ENCODE peak calls at places on chromosome X, in six cellular contexts. D, N, I, M, O and S are unnamed samples.

GRCh38 chrX:42530027-42530426 is 247.9 kb downstream of the PPP1R2C start:
- DNase-seq in D (no peak), N (no peak), I (peak; percentile 88), M (no peak), O (no peak), S (no peak)

GRCh38 chrX:46279214-46279924 is 265.9 kb downstream of the ZNF674 start:
- DNase-seq in D (no peak), N (no peak), I (no peak), M (no peak), O (no peak), S (no peak)

GRCh38 chrX:78997870-78998558 is 52.8 kb downstream of the P2RY10 start:
- DNase-seq in D (no peak), N (no peak), I (no peak), M (peak; percentile 12), O (no peak), S (no peak)

GRCh38 chrX:135421537-135421931 is 210 bp upstream of the SMIM10L2A start:
- DNase-seq in D (peak; percentile 44), N (peak; percentile 85), I (peak; percentile 4), M (peak; percentile 85), O (peak; percentile 35), S (peak; percentile 88)

GRCh38 chrX:48508400-48509244 is at the start of gene PORCN:
- DNase-seq in D (peak; percentile 60), N (peak; percentile 83), I (no peak), M (peak; percentile 83), O (peak; percentile 70), S (peak; percentile 88)

GRCh38 chrX:85243761-85244410 is at the start of the genes SATL1 and ZNF711:
- DNase-seq in D (no peak), N (peak; percentile 62), I (peak; percentile 65), M (peak; percentile 47), O (no peak), S (peak; percentile 54)

GRCh38 chrX:9416562-9417319 is 48.1 kb upstream of the TBL1X start:
- DNase-seq in D (no peak), N (no peak), I (no peak), M (no peak), O (no peak), S (no peak)

GRCh38 chrX:16772460-16772859 is 13.8 kb upstream of the TXLNG start:
- DNase-seq in D (no peak), N (no peak), I (no peak), M (peak; percentile 3), O (no peak), S (no peak)

GRCh38 chrX:53678667-53679066 is 7.9 kb downstream of the HUWE1 start:
- DNase-seq in D (no peak), N (no peak), I (no peak), M (no peak), O (no peak), S (no peak)

GRCh38 chrX:122777766-122778165 is 406.3 kb upstream of the GRIA3 start:
- DNase-seq in D (no peak), N (no peak), I (no peak), M (no peak), O (no peak), S (no peak)

GRCh38 chrX:47030339-47030738 is 47.9 kb upstream of the RGN start:
- DNase-seq in D (no peak), N (no peak), I (peak; percentile 27), M (peak; percentile 65), O (no peak), S (no peak)

GRCh38 chrX:113522814-113523213 is 682.2 kb upstream of the AMOT start:
- DNase-seq in D (no peak), N (no peak), I (no peak), M (no peak), O (no peak), S (no peak)

GRCh38 chrX:71056857-71057256 is 11.3 kb downstream of the SNX12 start:
- DNase-seq in D (no peak), N (no peak), I (peak; percentile 6), M (no peak), O (no peak), S (no peak)

GRCh38 chrX:139290310-139290709 is 240.2 kb upstream of the F9 start:
- DNase-seq in D (no peak), N (no peak), I (peak; percentile 72), M (no peak), O (no peak), S (no peak)

GRCh38 chrX:39096599-39096998 is 295.3 kb downstream of the MID1IP1 start:
- DNase-seq in D (no peak), N (no peak), I (no peak), M (no peak), O (no peak), S (no peak)

GRCh38 chrX:72305286-72306084 is at the start of gene CITED1:
- DNase-seq in D (no peak), N (no peak), I (no peak), M (no peak), O (no peak), S (no peak)

GRCh38 chrX:108396188-108396885 is 41.9 kb downstream of the COL4A6 start:
- DNase-seq in D (no peak), N (no peak), I (peak; percentile 46), M (no peak), O (no peak), S (no peak)

GRCh38 chrX:41922694-41923171 is 621 bp downstream of the CASK start:
- DNase-seq in D (no peak), N (peak; percentile 69), I (peak; percentile 2), M (peak; percentile 42), O (no peak), S (peak; percentile 21)

GRCh38 chrX:16484338-16484737 is 165.6 kb upstream of the S100G start:
- DNase-seq in D (no peak), N (no peak), I (peak; percentile 95), M (peak; percentile 2), O (no peak), S (no peak)

GRCh38 chrX:1463581-1464281 is 11.0 kb upstream of the ASMTL start:
- DNase-seq in D (no peak), N (peak; percentile 30), I (no peak), M (peak; percentile 1), O (no peak), S (no peak)

GRCh38 chrX:48490661-48491060 is 14.7 kb downstream of the FTSJ1 start:
- DNase-seq in D (no peak), N (no peak), I (no peak), M (no peak), O (no peak), S (no peak)

GRCh38 chrX:69287025-69287540 is 121.8 kb upstream of the PJA1 start:
- DNase-seq in D (no peak), N (no peak), I (no peak), M (no peak), O (no peak), S (no peak)

GRCh38 chrX:101429934-101430333 is 21.9 kb downstream of the HNRNPH2 start:
- DNase-seq in D (no peak), N (no peak), I (peak; percentile 60), M (no peak), O (no peak), S (no peak)

GRCh38 chrX:9272166-9272565 is 192.7 kb upstream of the TBL1X start:
- DNase-seq in D (no peak), N (no peak), I (no peak), M (no peak), O (no peak), S (no peak)

GRCh38 chrX:125778256-125778655 is 387.8 kb downstream of the DCAF12L2 start:
- DNase-seq in D (no peak), N (no peak), I (no peak), M (no peak), O (no peak), S (no peak)

GRCh38 chrX:48938721-48939416 is 18.5 kb downstream of the OTUD5 start:
- DNase-seq in D (no peak), N (no peak), I (no peak), M (no peak), O (no peak), S (peak; percentile 69)

GRCh38 chrX:48003367-48003757 is 427 bp downstream of the ZNF182 start:
- DNase-seq in D (no peak), N (no peak), I (no peak), M (no peak), O (no peak), S (peak; percentile 26)

DNA sequence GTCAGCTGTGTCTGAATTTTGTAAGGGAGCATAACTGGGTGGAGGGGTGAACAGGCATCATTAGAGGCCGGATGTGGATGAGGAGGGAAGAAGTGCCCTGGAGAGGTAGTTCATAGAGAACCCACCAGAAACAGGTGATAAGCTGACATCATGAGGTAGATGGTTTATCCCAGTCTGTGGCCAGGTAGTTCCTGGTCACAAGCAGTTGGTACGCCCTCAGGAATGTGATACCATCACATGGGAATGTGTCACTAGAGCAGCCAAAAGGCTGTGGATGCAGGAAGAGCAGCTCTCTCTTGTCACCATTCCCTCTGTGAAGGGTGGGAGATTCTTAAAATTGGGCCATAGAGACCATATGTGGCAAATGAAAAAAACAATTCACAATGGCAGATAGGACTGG is 21.9 kb downstream of the MSN start:
- DNase-seq in D (no peak), N (no peak), I (no peak), M (no peak), O (no peak), S (no peak)
- H3K4me1 ChIP-seq in D (no peaks in the 10 kb centered on the region), N (peaks cover 53% of the 10 kb centered on the region), I (peaks cover 44% of the 10 kb centered on the region), M (peaks cover 4% of the 10 kb centered on the region), O (peaks cover 16% of the 10 kb centered on the region), S (peaks cover 9% of the 10 kb centered on the region)

DNA sequence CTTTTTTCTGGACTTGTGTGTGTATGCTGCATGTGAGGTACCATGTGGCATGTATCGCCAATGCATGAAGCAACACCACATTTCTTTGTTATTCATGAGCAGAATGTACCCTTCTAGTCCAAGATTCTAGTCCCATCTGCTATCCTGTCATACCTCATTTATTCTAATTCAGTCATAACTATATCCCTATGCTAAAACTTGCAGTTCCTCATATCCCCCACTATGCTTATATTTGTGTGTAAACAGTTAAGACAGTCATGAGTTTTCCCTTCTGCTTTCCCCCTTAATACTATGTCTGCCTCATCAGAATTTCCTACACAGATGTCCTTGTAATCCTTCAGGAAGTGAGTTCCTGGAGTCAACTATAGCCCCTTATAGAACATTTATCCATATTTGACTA is 19.7 kb downstream of the OCRL start:
- DNase-seq in D (no peak), N (no peak), I (no peak), M (no peak), O (no peak), S (no peak)
- TF ChIP-seq CTCF in D (no peak), N (no peak), I (no peak), M (no peak), O (no peak), S (no peak)

GRCh38 chrX:150012647-150013046 is 74.4 kb upstream of the EOLA2 start:
- DNase-seq in D (no peak), N (no peak), I (peak; percentile 12), M (no peak), O (no peak), S (no peak)
- H3K4me3 ChIP-seq in D (no peak overlapping the region), N (no peak overlapping the region), I (no peak overlapping the region), M (no peak overlapping the region), O (no peak overlapping the region), S (no peak overlapping the region)

DNA sequence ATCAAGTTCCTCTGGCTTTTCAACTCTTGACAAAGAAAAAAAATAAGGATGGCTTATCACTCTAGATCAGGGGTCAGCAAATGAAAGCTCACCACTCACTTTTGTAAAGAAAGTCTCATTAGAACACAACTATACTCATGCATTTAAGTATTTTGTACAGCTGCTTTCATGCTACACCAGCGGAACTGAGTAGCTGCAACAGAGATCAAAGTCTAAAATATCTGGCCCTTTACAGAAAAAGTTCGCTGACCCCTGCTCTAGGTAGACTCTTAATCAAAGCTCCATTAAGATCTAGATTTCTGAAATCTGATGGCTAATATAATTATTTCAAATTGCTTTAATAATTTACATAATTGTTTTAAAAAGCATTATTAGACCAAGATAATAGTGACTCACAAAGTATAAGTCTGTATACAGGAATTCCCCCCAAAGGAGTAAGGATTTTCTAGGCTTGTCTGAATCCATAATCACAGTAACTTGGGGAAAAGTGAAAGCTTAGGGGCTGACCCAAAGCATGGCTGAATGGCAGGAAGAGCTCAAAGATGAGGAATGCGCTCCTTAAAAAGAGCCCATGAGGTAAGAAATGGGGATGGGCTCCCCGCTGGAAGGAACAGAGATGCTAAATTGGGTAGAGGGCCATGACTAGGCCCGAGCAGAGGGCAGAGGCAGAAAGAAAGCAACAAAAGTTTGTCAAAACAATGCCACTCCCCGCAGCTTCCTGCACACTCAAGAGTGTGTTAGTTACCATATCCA is 140.3 kb downstream of the SH3KBP1 start:
- DNase-seq in D (no peak), N (no peak), I (no peak), M (no peak), O (no peak), S (no peak)
- H3K4me1 ChIP-seq in D (no peaks in the 10 kb centered on the region), N (no peaks in the 10 kb centered on the region), I (no peaks in the 10 kb centered on the region), M (no peaks in the 10 kb centered on the region), O (no peaks in the 10 kb centered on the region), S (no peaks in the 10 kb centered on the region)